ENCODE peak calls at places on chromosomes 2 and 18, in seven cellular contexts. A is endothelial cell; C is naive B cell; B is CD8-positive, alpha-beta memory T cell; M is stimulated activated CD4-positive, alpha-beta T cell treated with anti-CD3 and anti-CD28 coated beads, Interleukin-15, amount 100 ng/mL, for 1 hour; S is skeletal muscle cell; N is NCI-H2171. V is an unnamed sample.

GRCh38 chr2:96164459-96165184 is 19.4 kb upstream of the DUSP2 start:
- DNase-seq in A (no peak), C (no peak), B (peak), M (no peak), S (no peak), N (no peak), V (peak)

GRCh38 chr2:187922841-187923240 is 368.6 kb upstream of the TFPI start:
- DNase-seq in A (no peak), C (no peak), B (no peak), M (no peak), S (peak), N (no peak), V (no peak)

GRCh38 chr18:34709631-34710429 is at the start of gene DTNA:
- DNase-seq in A (no peak), C (no peak), B (no peak), M (no peak), S (peak), N (peak), V (no peak)

GRCh38 chr2:215940645-215941184 is 72.6 kb downstream of the MREG start:
- DNase-seq in A (no peak), C (no peak), B (no peak), M (no peak), S (no peak), N (no peak), V (no peak)

GRCh38 chr2:152166633-152167032 is 8.9 kb downstream of the STAM2 start:
- DNase-seq in A (no peak), C (no peak), B (no peak), M (no peak), S (no peak), N (no peak), V (no peak)

GRCh38 chr2:182064024-182064880 is 78.6 kb downstream of the PPP1R1C start:
- DNase-seq in A (no peak), C (no peak), B (no peak), M (no peak), S (no peak), N (no peak), V (no peak)

GRCh38 chr2:88483200-88483599 is 30.7 kb upstream of the FOXI3 start:
- DNase-seq in A (no peak), C (no peak), B (no peak), M (no peak), S (no peak), N (no peak), V (no peak)

GRCh38 chr2:176581557-176582150 is 312.4 kb downstream of the MTX2 start:
- DNase-seq in A (no peak), C (no peak), B (no peak), M (no peak), S (no peak), N (no peak), V (no peak)